ENCODE peak calls at places on chromosomes 12 and 14, in eight cellular contexts. S is prostate gland, Q is lower leg skin, I is H1, V is A549, D is heart left ventricle, M is ovary, F is transverse colon. R is an unnamed sample.

GRCh38 chr12:19120795-19121194 is 8.7 kb upstream of the PLEKHA5 start:
- DNase-seq in S (no peak), Q (no peak), I (no peak), V (no peak), D (no peak), M (no peak), F (no peak), R (no peak)

GRCh38 chr14:104460920-104461651 is 118.5 kb upstream of the C14orf180 start:
- DNase-seq in S (no peak), Q (peak), I (no peak), V (no peak), D (no peak), M (peak), F (no peak), R (peak)

GRCh38 chr12:94954029-94954685 is 49.3 kb downstream of the NDUFA12 start:
- DNase-seq in S (peak), Q (no peak), I (no peak), V (peak), D (no peak), M (no peak), F (peak), R (no peak)

GRCh38 chr12:126914170-126914796 is 1352.7 kb upstream of the TMEM132C start:
- DNase-seq in S (no peak), Q (no peak), I (no peak), V (no peak), D (no peak), M (no peak), F (no peak), R (no peak)

GRCh38 chr14:80468331-80469122 is 257.2 kb upstream of the DIO2 start:
- DNase-seq in S (peak), Q (no peak), I (no peak), V (no peak), D (no peak), M (no peak), F (no peak), R (no peak)

GRCh38 chr12:118374126-118374725 is 1.5 kb upstream of the TAOK3 start:
- DNase-seq in S (no peak), Q (no peak), I (no peak), V (no peak), D (no peak), M (no peak), F (no peak), R (no peak)

GRCh38 chr12:118357327-118358007 is 15.2 kb downstream of the TAOK3 start:
- DNase-seq in S (no peak), Q (peak), I (no peak), V (peak), D (peak), M (no peak), F (peak), R (peak)

GRCh38 chr14:31291210-31291609 is 83.6 kb upstream of the HECTD1 start:
- DNase-seq in S (no peak), Q (no peak), I (no peak), V (no peak), D (no peak), M (no peak), F (no peak), R (no peak)

GRCh38 chr14:22598099-22598895 is at the start of gene ABHD4:
- DNase-seq in S (peak), Q (peak), I (no peak), V (peak), D (peak), M (peak), F (peak), R (peak)

GRCh38 chr14:21524575-21525518 is 1.3 kb downstream of the SALL2 start:
- DNase-seq in S (no peak), Q (no peak), I (no peak), V (no peak), D (no peak), M (no peak), F (no peak), R (no peak)

GRCh38 chr12:55728932-55729591 is at the start of gene CD63:
- DNase-seq in S (peak), Q (peak), I (no peak), V (peak), D (peak), M (peak), F (peak), R (peak)

GRCh38 chr12:64273527-64274403 is 51.7 kb upstream of the KICS2 start:
- DNase-seq in S (no peak), Q (no peak), I (peak), V (peak), D (no peak), M (no peak), F (peak), R (no peak)

GRCh38 chr14:96081224-96081623 is 42.1 kb downstream of the C14orf132 start:
- DNase-seq in S (no peak), Q (no peak), I (no peak), V (no peak), D (no peak), M (no peak), F (no peak), R (no peak)

GRCh38 chr14:26323781-26324363 is 274.0 kb downstream of the NOVA1 start:
- DNase-seq in S (no peak), Q (no peak), I (no peak), V (no peak), D (no peak), M (no peak), F (no peak), R (no peak)

GRCh38 chr12:69007858-69008314 is 74.9 kb upstream of the CPM start:
- DNase-seq in S (no peak), Q (no peak), I (no peak), V (no peak), D (no peak), M (no peak), F (no peak), R (no peak)

GRCh38 chr14:96145116-96145864 is 59.3 kb upstream of the BDKRB2 start:
- DNase-seq in S (no peak), Q (no peak), I (no peak), V (no peak), D (no peak), M (no peak), F (no peak), R (no peak)

GRCh38 chr12:3299929-3300832 is 190.8 kb upstream of the PRMT8 start:
- DNase-seq in S (peak), Q (peak), I (peak), V (peak), D (peak), M (peak), F (peak), R (peak)

GRCh38 chr14:75657331-75657730 is 3.3 kb downstream of the ERG28 start:
- DNase-seq in S (no peak), Q (no peak), I (no peak), V (no peak), D (no peak), M (no peak), F (no peak), R (no peak)

GRCh38 chr14:52318057-52318456 is 3.9 kb downstream of the PTGER2 start:
- DNase-seq in S (no peak), Q (no peak), I (no peak), V (no peak), D (no peak), M (no peak), F (no peak), R (no peak)

GRCh38 chr14:94026173-94026885 is at the start of gene OTUB2:
- DNase-seq in S (peak), Q (peak), I (peak), V (peak), D (peak), M (peak), F (peak), R (peak)

GRCh38 chr14:29521526-29522137 is 406.0 kb downstream of the PRKD1 start:
- DNase-seq in S (no peak), Q (no peak), I (peak), V (no peak), D (no peak), M (no peak), F (no peak), R (no peak)

GRCh38 chr14:87899228-87899627 is 93.8 kb downstream of the GALC start:
- DNase-seq in S (no peak), Q (no peak), I (no peak), V (no peak), D (no peak), M (no peak), F (no peak), R (no peak)

GRCh38 chr14:59358774-59359173 is 106.4 kb downstream of the GPR135 start:
- DNase-seq in S (no peak), Q (no peak), I (no peak), V (no peak), D (no peak), M (no peak), F (peak), R (no peak)

GRCh38 chr12:91813701-91814100 is 331.9 kb downstream of the BTG1 start:
- DNase-seq in S (no peak), Q (no peak), I (no peak), V (no peak), D (no peak), M (no peak), F (no peak), R (no peak)

GRCh38 chr12:91810077-91810476 is 335.6 kb downstream of the BTG1 start:
- DNase-seq in S (no peak), Q (no peak), I (no peak), V (no peak), D (no peak), M (no peak), F (no peak), R (no peak)

GRCh38 chr12:91805031-91805430 is 340.6 kb downstream of the BTG1 start:
- DNase-seq in S (no peak), Q (no peak), I (no peak), V (no peak), D (no peak), M (no peak), F (no peak), R (no peak)

GRCh38 chr12:91811481-91812287 is 334.0 kb downstream of the BTG1 start:
- DNase-seq in S (peak), Q (peak), I (no peak), V (peak), D (peak), M (peak), F (peak), R (peak)

DNA sequence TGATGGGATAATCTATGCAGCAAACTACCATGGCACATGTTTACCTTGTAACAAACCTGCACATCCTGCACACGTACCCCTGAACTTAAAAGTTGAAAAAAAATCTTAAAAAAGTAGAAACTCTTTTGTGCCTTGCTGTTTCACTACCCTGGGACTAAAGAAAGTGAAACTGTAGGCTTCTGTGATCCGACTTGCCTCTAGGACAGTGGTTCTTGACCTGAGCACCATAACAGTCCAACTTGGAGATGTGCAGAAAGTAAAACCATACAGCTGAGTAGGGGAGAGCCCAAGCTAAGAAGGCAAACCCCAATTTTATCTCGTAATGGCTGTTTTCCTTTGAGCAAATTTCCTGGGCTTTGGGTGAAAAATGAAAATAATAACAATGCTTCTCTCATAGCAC is 335.1 kb downstream of the BTG1 start:
- DNase-seq in S (no peak), Q (no peak), I (no peak), V (no peak), D (no peak), M (no peak), F (no peak), R (no peak)
- TF ChIP-seq CTCF in S (no peak), Q (no peak), I (no peak), V (no peak), D (no peak), M (no peak), F (no peak), R (no peak)

GRCh38 chr12:6278439-6279255 is 31.8 kb upstream of the PLEKHG6 start:
- DNase-seq in S (peak), Q (peak), I (peak), V (peak), D (peak), M (peak), F (peak), R (peak)

GRCh38 chr12:6280053-6280469 is 30.4 kb upstream of the PLEKHG6 start:
- DNase-seq in S (peak), Q (peak), I (no peak), V (peak), D (peak), M (peak), F (peak), R (peak)

GRCh38 chr12:6280672-6281071 is 29.8 kb upstream of the PLEKHG6 start:
- DNase-seq in S (no peak), Q (no peak), I (no peak), V (no peak), D (no peak), M (no peak), F (no peak), R (no peak)

GRCh38 chr12:6279256-6279628 is 31.2 kb upstream of the PLEKHG6 start:
- DNase-seq in S (no peak), Q (peak), I (no peak), V (no peak), D (no peak), M (no peak), F (no peak), R (no peak)

DNA sequence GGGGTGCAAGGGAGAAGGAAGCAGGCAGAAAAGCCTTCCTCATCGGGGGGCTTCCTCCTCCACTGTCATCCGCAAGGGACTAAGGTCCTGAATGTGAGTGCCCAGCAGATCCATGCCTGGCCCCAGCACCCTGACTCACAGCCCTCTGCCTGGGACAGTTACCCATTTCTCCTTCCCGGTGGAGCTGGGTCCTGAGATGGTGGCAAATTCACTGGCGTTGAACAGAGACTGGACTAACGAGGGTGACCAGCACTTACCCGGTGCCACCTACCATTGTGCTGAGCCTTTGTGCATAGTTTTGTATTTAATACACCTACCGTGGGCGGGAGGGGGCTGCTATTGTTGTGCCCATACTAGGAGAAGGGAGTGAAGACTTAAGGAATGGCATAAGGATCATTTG is 30.9 kb upstream of the PLEKHG6 start:
- DNase-seq in S (no peak), Q (peak), I (no peak), V (no peak), D (no peak), M (no peak), F (no peak), R (no peak)
- TF ChIP-seq POLR2A in S (no peak), Q (no peak), I (no peak), V (no peak), D (no peak), M (no peak), F (no peak), R (no peak)

GRCh38 chr12:71475280-71475679 is 35.7 kb downstream of the LGR5 start:
- DNase-seq in S (no peak), Q (no peak), I (no peak), V (no peak), D (no peak), M (no peak), F (no peak), R (no peak)

GRCh38 chr12:71476513-71476912 is 36.9 kb downstream of the LGR5 start:
- DNase-seq in S (no peak), Q (no peak), I (no peak), V (no peak), D (no peak), M (no peak), F (no peak), R (no peak)

GRCh38 chr12:71477046-71477445 is 37.4 kb downstream of the LGR5 start:
- DNase-seq in S (no peak), Q (no peak), I (no peak), V (no peak), D (no peak), M (no peak), F (no peak), R (no peak)

GRCh38 chr12:71477609-71478008 is 38.0 kb downstream of the LGR5 start:
- DNase-seq in S (no peak), Q (no peak), I (no peak), V (no peak), D (no peak), M (no peak), F (no peak), R (no peak)

DNA sequence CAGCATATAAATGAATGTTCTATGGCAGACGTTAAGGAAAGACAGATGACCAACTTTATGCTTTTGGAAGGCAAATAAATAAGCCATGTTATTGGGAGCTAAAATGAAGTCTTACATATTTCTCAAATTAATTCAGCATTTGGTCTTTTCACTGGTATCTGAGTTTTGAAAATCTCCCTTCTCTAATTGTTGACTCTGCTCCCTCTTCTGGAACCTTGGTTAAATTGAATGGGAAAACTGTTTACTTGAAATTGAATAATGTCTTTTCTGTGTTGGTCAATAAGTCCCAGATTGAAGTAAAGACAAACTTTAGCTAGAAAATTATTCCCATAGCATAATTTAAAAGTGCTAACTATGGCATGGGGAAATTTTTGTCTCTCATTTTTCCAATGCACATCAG is 38.7 kb downstream of the LGR5 start:
- DNase-seq in S (no peak), Q (no peak), I (no peak), V (no peak), D (no peak), M (no peak), F (no peak), R (no peak)
- TF ChIP-seq CTCF in S (no peak), Q (no peak), I (no peak), V (no peak), D (no peak), M (no peak), F (no peak), R (no peak)

GRCh38 chr14:63874223-63874622 is 21.4 kb downstream of the SYNE2 start:
- DNase-seq in S (no peak), Q (no peak), I (no peak), V (no peak), D (peak), M (no peak), F (no peak), R (no peak)

GRCh38 chr14:63878792-63879191 is 26.0 kb downstream of the SYNE2 start:
- DNase-seq in S (no peak), Q (no peak), I (no peak), V (no peak), D (no peak), M (no peak), F (no peak), R (no peak)

GRCh38 chr14:63877594-63877993 is 24.8 kb downstream of the SYNE2 start:
- DNase-seq in S (no peak), Q (no peak), I (no peak), V (no peak), D (no peak), M (no peak), F (no peak), R (no peak)

GRCh38 chr14:63878052-63878451 is 25.2 kb downstream of the SYNE2 start:
- DNase-seq in S (no peak), Q (no peak), I (no peak), V (no peak), D (no peak), M (no peak), F (no peak), R (no peak)

GRCh38 chr14:63875311-63875710 is 22.5 kb downstream of the SYNE2 start:
- DNase-seq in S (no peak), Q (no peak), I (no peak), V (no peak), D (peak), M (no peak), F (no peak), R (no peak)
- TF ChIP-seq POLR2A in S (no peak), Q (no peak), I (no peak), V (no peak), D (no peak), M (no peak), F (no peak), R (no peak)

GRCh38 chr14:86781111-86781510 is 1211.9 kb downstream of the GALC start:
- DNase-seq in S (no peak), Q (no peak), I (no peak), V (no peak), D (no peak), M (no peak), F (no peak), R (no peak)
- TF ChIP-seq CTCF in S (no peak), Q (no peak), I (no peak), V (no peak), D (no peak), M (no peak), F (no peak), R (no peak)

GRCh38 chr12:619346-619745 is 43.9 kb downstream of the NINJ2 start:
- DNase-seq in S (no peak), Q (peak), I (no peak), V (no peak), D (no peak), M (no peak), F (no peak), R (peak)
- TF ChIP-seq POLR2A in S (no peak), Q (no peak), I (no peak), V (no peak), D (no peak), M (no peak), F (no peak), R (no peak)

GRCh38 chr12:10331642-10332239 is 24.1 kb downstream of the KLRD1 start:
- DNase-seq in S (peak), Q (no peak), I (no peak), V (peak), D (no peak), M (no peak), F (no peak), R (no peak)
- TF ChIP-seq CTCF in S (peak), Q (no peak), I (no peak), V (peak), D (peak), M (peak), F (peak), R (peak)

GRCh38 chr14:49863483-49864262 is 11.1 kb upstream of the NEMF start:
- DNase-seq in S (no peak), Q (no peak), I (no peak), V (no peak), D (no peak), M (no peak), F (no peak), R (no peak)
- TF ChIP-seq POLR2A in S (no peak), Q (no peak), I (no peak), V (no peak), D (no peak), M (no peak), F (no peak), R (peak)

GRCh38 chr14:73168691-73169090 is 32.4 kb downstream of the PSEN1 start:
- DNase-seq in S (no peak), Q (peak), I (no peak), V (no peak), D (no peak), M (no peak), F (no peak), R (no peak)

GRCh38 chr14:73168274-73168673 is 32.0 kb downstream of the PSEN1 start:
- DNase-seq in S (no peak), Q (peak), I (no peak), V (no peak), D (no peak), M (no peak), F (no peak), R (no peak)

GRCh38 chr14:73170686-73171085 is 34.4 kb downstream of the PSEN1 start:
- DNase-seq in S (no peak), Q (peak), I (peak), V (no peak), D (no peak), M (no peak), F (no peak), R (no peak)

GRCh38 chr14:73176673-73177072 is 40.4 kb downstream of the PSEN1 start:
- DNase-seq in S (no peak), Q (no peak), I (no peak), V (no peak), D (no peak), M (no peak), F (no peak), R (no peak)

DNA sequence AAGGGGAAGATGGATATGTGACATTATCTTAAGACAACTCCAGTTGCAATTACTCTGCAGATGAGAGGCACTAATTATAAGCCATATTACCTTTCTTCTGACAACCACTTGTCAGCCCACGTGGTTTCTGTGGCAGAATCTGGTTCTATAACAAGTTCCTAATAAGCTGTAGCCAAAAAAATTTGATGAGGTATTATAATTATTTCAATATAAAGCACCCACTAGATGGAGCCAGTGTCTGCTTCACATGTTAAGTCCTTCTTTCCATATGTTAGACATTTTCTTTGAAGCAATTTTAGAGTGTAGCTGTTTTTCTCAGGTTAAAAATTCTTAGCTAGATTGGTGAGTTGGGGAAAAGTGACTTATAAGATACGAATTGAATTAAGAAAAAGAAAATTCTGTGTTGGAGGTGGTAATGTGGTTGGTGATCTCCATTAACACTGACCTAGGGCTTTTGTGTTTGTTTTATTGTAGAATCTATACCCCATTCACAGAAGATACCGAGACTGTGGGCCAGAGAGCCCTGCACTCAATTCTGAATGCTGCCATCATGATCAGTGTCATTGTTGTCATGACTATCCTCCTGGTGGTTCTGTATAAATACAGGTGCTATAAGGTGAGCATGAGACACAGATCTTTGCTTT is 36.9 kb downstream of the PSEN1 start:
- DNase-seq in S (no peak), Q (no peak), I (no peak), V (peak), D (no peak), M (no peak), F (no peak), R (no peak)
- TF ChIP-seq CTCF in S (peak), Q (no peak), I (no peak), V (peak), D (peak), M (peak), F (peak), R (no peak)